ENCODE peak calls at places on chromosomes 4 and X, in seven cellular contexts. N is iPS-NIHi11; R is frontal cortex; S is A549; L is activated CD4-positive, CD25-positive, alpha-beta regulatory T cell treated with anti-CD3 and anti-CD28 coated beads, Interleukin-2, amount 50 U/mL, for 72 hours; J is epithelial cell of proximal tubule; Q is NCI-H748 treated with DMSO at 0.1 percent for 48 hours. G is an unnamed sample.

GRCh38 chr4:70903282-70903603 is 1.1 kb downstream of the MOB1B start:
- DNase-seq in N (no peak), R (no peak), S (no peak), L (no peak), J (no peak), Q (no peak), G (no peak)

GRCh38 chrX:77785400-77785745 is 643 bp downstream of the ATRX start:
- DNase-seq in N (peak), R (peak), S (peak), L (no peak), J (no peak), Q (peak), G (peak)

GRCh38 chr4:141463678-141464077 is 172.7 kb upstream of the IL15 start:
- DNase-seq in N (no peak), R (no peak), S (no peak), L (no peak), J (no peak), Q (no peak), G (no peak)

GRCh38 chrX:119729408-119730201 is 28.8 kb upstream of the SOWAHD start:
- DNase-seq in N (peak), R (peak), S (peak), L (peak), J (no peak), Q (peak), G (peak)

GRCh38 chrX:94058728-94059382 is 384.8 kb downstream of the FAM133A start:
- DNase-seq in N (peak), R (peak), S (peak), L (no peak), J (no peak), Q (no peak), G (peak)

GRCh38 chr4:82515705-82516104 is 46.1 kb downstream of the TMEM150C start:
- DNase-seq in N (no peak), R (peak), S (no peak), L (no peak), J (peak), Q (no peak), G (peak)

GRCh38 chr4:174244441-174244840 is 39.0 kb downstream of the FBXO8 start:
- DNase-seq in N (no peak), R (no peak), S (no peak), L (no peak), J (no peak), Q (no peak), G (no peak)

GRCh38 chr4:23945521-23946017 is 55.7 kb upstream of the PPARGC1A start:
- DNase-seq in N (no peak), R (no peak), S (no peak), L (no peak), J (peak), Q (no peak), G (peak)

GRCh38 chr4:173415885-173416658 is 17.2 kb upstream of the SCRG1 start:
- DNase-seq in N (no peak), R (no peak), S (no peak), L (no peak), J (no peak), Q (no peak), G (peak)

GRCh38 chr4:158535130-158535614 is 13.5 kb downstream of the RXFP1 start:
- DNase-seq in N (no peak), R (no peak), S (peak), L (no peak), J (peak), Q (no peak), G (no peak)

G was measured in ELF-1.